ENCODE peak calls at places on chromosomes 7 and 10, in five cellular contexts. T is HCEC 1CT, I is lower lobe of right lung, A is GM19239, V is T-helper 1 cell. H is an unnamed sample.
A peak's percentile ranks its signal among the peaks of the same experiment; 100 is the strongest.

GRCh38 chr7:110943686-110944350 is 147.1 kb upstream of the LRRN3 start:
- DNase-seq in A (no peak), I (no peak), V (no peak), T (peak; percentile 9), H (no peak)

GRCh38 chr7:15972767-15973362 is 286.4 kb upstream of the MEOX2 start:
- DNase-seq in V (no peak), T (peak; percentile 47), A (no peak), I (no peak), H (peak; percentile 9)

GRCh38 chr10:77609781-77610272 is 27.8 kb downstream of the KCNMA1 start:
- DNase-seq in V (no peak), T (peak; percentile 40), A (no peak), I (no peak), H (peak; percentile 56)

GRCh38 chr7:68063171-68063570 is 1066.5 kb downstream of the TYW1 start:
- DNase-seq in T (no peak), V (no peak), I (no peak), A (no peak), H (no peak)

GRCh38 chr7:69228212-69228811 is 370.0 kb upstream of the AUTS2 start:
- DNase-seq in V (no peak), A (no peak), T (no peak), I (no peak), H (no peak)

GRCh38 chr10:131088619-131089018 is 222.9 kb downstream of the TCERG1L start:
- DNase-seq in T (no peak), A (no peak), I (no peak), V (no peak), H (no peak)

GRCh38 chr7:2411049-2411448 is 7.6 kb downstream of the CHST12 start:
- DNase-seq in A (no peak), T (no peak), I (no peak), V (no peak), H (no peak)

GRCh38 chr10:121732676-121733445 is 134.6 kb upstream of the FGFR2 start:
- DNase-seq in V (no peak), I (no peak), A (no peak), T (no peak), H (no peak)

GRCh38 chr7:97480700-97481410 is 251.0 kb upstream of the TAC1 start:
- DNase-seq in I (no peak), T (no peak), V (no peak), A (no peak), H (peak; percentile 95)

GRCh38 chr7:69656890-69657289 is 58.6 kb downstream of the AUTS2 start:
- DNase-seq in A (no peak), V (no peak), T (no peak), I (no peak), H (no peak)

GRCh38 chr7:101717986-101718746 is 89.1 kb upstream of the MYL10 start:
- DNase-seq in A (no peak), V (no peak), I (peak; percentile 53), T (no peak), H (peak; percentile 96)

GRCh38 chr10:128150045-128150493 is 23.8 kb upstream of the MKI67 start:
- DNase-seq in V (peak; percentile 72), A (peak; percentile 97), T (peak; percentile 57), I (peak; percentile 78), H (peak; percentile 57)

GRCh38 chr7:107043916-107044346 is 574 bp upstream of the PRKAR2B start:
- DNase-seq in T (no peak), A (no peak), I (no peak), V (no peak), H (no peak)

GRCh38 chr10:82020999-82021398 is 146.0 kb downstream of the NRG3 start:
- DNase-seq in A (no peak), V (no peak), I (no peak), T (no peak), H (no peak)

GRCh38 chr7:18768256-18768655 is 272.7 kb downstream of the HDAC9 start:
- DNase-seq in I (no peak), T (peak; percentile 25), A (no peak), V (no peak), H (no peak)

GRCh38 chr10:73586583-73586984 is 4.6 kb downstream of the USP54 start:
- DNase-seq in A (no peak), I (no peak), V (no peak), T (peak; percentile 77), H (peak; percentile 64)

GRCh38 chr10:27771231-27771630 is 25.6 kb upstream of the MKX start:
- DNase-seq in I (no peak), A (no peak), T (no peak), V (no peak), H (no peak)

GRCh38 chr7:90574820-90575187 is 21.3 kb upstream of the CDK14 start:
- DNase-seq in T (no peak), I (no peak), V (no peak), A (no peak), H (no peak)

GRCh38 chr7:16918288-16918895 is 36.6 kb upstream of the AGR3 start:
- DNase-seq in V (no peak), T (peak; percentile 42), A (no peak), I (no peak), H (peak; percentile 28)

GRCh38 chr7:441713-442421 is 77.8 kb downstream of the PDGFA start:
- DNase-seq in T (no peak), I (no peak), A (no peak), V (no peak), H (no peak)

GRCh38 chr7:85685901-85686300 is 499.0 kb upstream of the SEMA3D start:
- DNase-seq in I (no peak), T (peak; percentile 9), V (no peak), A (no peak), H (no peak)

GRCh38 chr10:71998840-71999194 is 34.6 kb downstream of the CHST3 start:
- DNase-seq in A (no peak), T (peak; percentile 40), I (no peak), V (no peak), H (no peak)

GRCh38 chr10:6402960-6403359 is 177.1 kb downstream of the PRKCQ start:
- DNase-seq in T (no peak), A (no peak), I (no peak), V (no peak), H (no peak)

GRCh38 chr10:84743483-84743882 is 415.1 kb downstream of the CCSER2 start:
- DNase-seq in T (no peak), A (no peak), V (no peak), I (no peak), H (no peak)

GRCh38 chr7:28086198-28086597 is 94.4 kb downstream of the JAZF1 start:
- DNase-seq in A (no peak), I (no peak), V (no peak), T (no peak), H (peak; percentile 32)

GRCh38 chr10:117320050-117320665 is 55.1 kb downstream of the PDZD8 start:
- DNase-seq in T (peak; percentile 22), A (no peak), I (no peak), V (no peak), H (no peak)